ENCODE peak calls at places on chromosomes 11 and 22, in six cellular contexts. Q, D, A, O, F and C are unnamed samples.
A peak's percentile ranks its signal among the peaks of the same experiment; 100 is the strongest.

GRCh38 chr11:15590131-15590530 is 475.4 kb downstream of the INSC start:
- DNase-seq in Q (no peak), D (no peak), A (no peak), O (no peak), F (no peak), C (no peak)

GRCh38 chr11:70068950-70069349 is 9.2 kb upstream of the ANO1 start:
- DNase-seq in Q (no peak), D (no peak), A (no peak), O (no peak), F (no peak), C (no peak)

GRCh38 chr11:27619936-27620335 is 80.3 kb downstream of the BDNF start:
- DNase-seq in Q (no peak), D (no peak), A (peak; percentile 57), O (no peak), F (no peak), C (no peak)

GRCh38 chr11:68040121-68040956 is 1.5 kb downstream of the TCIRG1 start:
- DNase-seq in Q (peak; percentile 45), D (peak; percentile 52), A (peak; percentile 72), O (peak; percentile 64), F (peak; percentile 24), C (peak; percentile 79)

GRCh38 chr11:47980907-47981621 is 705 bp downstream of the PTPRJ start:
- DNase-seq in Q (peak; percentile 88), D (peak; percentile 72), A (peak; percentile 30), O (peak; percentile 42), F (no peak), C (peak; percentile 71)

GRCh38 chr11:79932612-79933011 is 491.8 kb upstream of the TENM4 start:
- DNase-seq in Q (no peak), D (no peak), A (no peak), O (no peak), F (no peak), C (no peak)

GRCh38 chr11:86041975-86042378 is 26.9 kb downstream of the PICALM start:
- DNase-seq in Q (peak; percentile 88), D (peak; percentile 63), A (peak; percentile 84), O (peak; percentile 74), F (no peak), C (no peak)

GRCh38 chr11:76329084-76329648 is 51.8 kb downstream of the THAP12 start:
- DNase-seq in Q (peak; percentile 46), D (peak; percentile 22), A (no peak), O (peak; percentile 52), F (no peak), C (no peak)

GRCh38 chr22:46801331-46801811 is 38.9 kb downstream of the TBC1D22A start:
- DNase-seq in Q (no peak), D (no peak), A (no peak), O (peak; percentile 48), F (no peak), C (peak; percentile 48)

GRCh38 chr11:28228196-28228595 is 120.0 kb downstream of the METTL15 start:
- DNase-seq in Q (no peak), D (no peak), A (peak; percentile 4), O (no peak), F (no peak), C (no peak)